ENCODE peak calls at places on chromosome 11, in seven cellular contexts. R, K, L, X, Z, W and M are unnamed samples. For H3K9me2, the result is how much of the 10 kb centered on the place peaks cover.

GRCh38 chr11:95531116-95531515 is 258.5 kb downstream of the FAM76B start:
- DNase-seq in K (no peak), Z (peak), W (no peak), L (no peak), R (no peak), X (peak), M (no peak)

GRCh38 chr11:47908198-47908597 is 60.0 kb upstream of the NUP160 start:
- DNase-seq in W (no peak), L (no peak), X (peak), R (no peak), Z (no peak), K (no peak), M (peak)

GRCh38 chr11:27614092-27614491 is 86.2 kb downstream of the BDNF start:
- DNase-seq in W (no peak), K (no peak), L (no peak), Z (no peak), R (no peak), X (peak), M (no peak)

GRCh38 chr11:96207459-96208449 is 135.2 kb downstream of the MAML2 start:
- DNase-seq in Z (no peak), W (no peak), R (no peak), X (peak), K (peak), L (peak), M (peak)

GRCh38 chr11:102626686-102627085 is 1.6 kb upstream of the MMP20 start:
- DNase-seq in K (no peak), W (no peak), X (peak), L (no peak), R (no peak), Z (no peak), M (no peak)

GRCh38 chr11:3222941-3223905 is 4.6 kb upstream of the MRGPRG start:
- DNase-seq in X (no peak), K (no peak), Z (no peak), W (no peak), R (no peak), L (peak), M (no peak)

GRCh38 chr11:66467034-66467659 is 442 bp downstream of the PELI3 start:
- DNase-seq in L (peak), Z (peak), R (peak), K (no peak), W (no peak), X (peak), M (peak)

GRCh38 chr11:109784536-109784935 is 308.7 kb upstream of the ZC3H12C start:
- DNase-seq in K (no peak), Z (no peak), L (no peak), R (no peak), X (no peak), W (no peak), M (no peak)

GRCh38 chr11:74602637-74603591 is 10.5 kb downstream of the POLD3 start:
- DNase-seq in L (no peak), W (no peak), X (no peak), K (no peak), Z (no peak), R (no peak), M (no peak)

GRCh38 chr11:131654849-131655248 is 284.4 kb downstream of the NTM start:
- DNase-seq in L (no peak), W (no peak), X (no peak), K (no peak), Z (no peak), R (no peak), M (no peak)

GRCh38 chr11:76799061-76799804 is 16.1 kb downstream of the TSKU start:
- DNase-seq in X (peak), L (peak), Z (peak), K (peak), W (no peak), R (peak), M (peak)

GRCh38 chr11:2314525-2315394 is 12.9 kb downstream of the TSPAN32 start:
- DNase-seq in Z (no peak), W (no peak), R (no peak), L (no peak), K (no peak), X (peak), M (peak)

GRCh38 chr11:41245184-41245583 is 214.3 kb downstream of the LRRC4C start:
- DNase-seq in L (no peak), R (no peak), X (no peak), Z (no peak), K (no peak), W (no peak), M (no peak)

GRCh38 chr11:130040281-130040940 is 29.3 kb upstream of the APLP2 start:
- DNase-seq in Z (peak), R (no peak), W (no peak), K (no peak), X (no peak), L (no peak), M (no peak)

GRCh38 chr11:22343411-22344032 is 5.3 kb downstream of the SLC17A6 start:
- DNase-seq in Z (peak), W (no peak), K (no peak), R (no peak), L (no peak), X (no peak), M (no peak)

GRCh38 chr11:67311556-67312082 is 8.3 kb downstream of the SSH3 start:
- DNase-seq in W (no peak), X (no peak), R (no peak), K (no peak), L (no peak), Z (no peak), M (no peak)

GRCh38 chr11:61587951-61588695 is 7.2 kb upstream of the SYT7 start:
- DNase-seq in L (no peak), Z (peak), W (peak), R (peak), X (peak), K (peak), M (peak)

GRCh38 chr11:101510608-101511007 is 73.2 kb downstream of the TRPC6 start:
- DNase-seq in R (no peak), Z (no peak), L (no peak), K (peak), X (no peak), W (no peak), M (no peak)

GRCh38 chr11:3810951-3811350 is 2.6 kb downstream of the PGAP2 start:
- DNase-seq in K (no peak), L (no peak), Z (no peak), W (no peak), X (peak), R (no peak), M (no peak)

GRCh38 chr11:107722671-107723070 is 10.8 kb upstream of the SLN start:
- DNase-seq in X (no peak), L (peak), K (no peak), W (no peak), Z (no peak), R (no peak), M (no peak)

GRCh38 chr11:69039501-69039900 is 9.2 kb upstream of the TPCN2 start:
- DNase-seq in K (no peak), L (no peak), X (no peak), R (no peak), W (no peak), Z (no peak), M (no peak)

GRCh38 chr11:35619030-35619753 is 932 bp downstream of the FJX1 start:
- DNase-seq in Z (peak), X (peak), K (no peak), W (no peak), R (no peak), L (peak), M (peak)

GRCh38 chr11:92838655-92839334 is 130.7 kb upstream of the MTNR1B start:
- DNase-seq in L (no peak), K (no peak), X (no peak), Z (peak), R (no peak), W (no peak), M (no peak)

GRCh38 chr11:27933992-27934829 is 173.7 kb downstream of the KIF18A start:
- DNase-seq in X (peak), L (no peak), R (peak), K (no peak), Z (peak), W (peak), M (peak)

GRCh38 chr11:22681281-22681812 is 14.9 kb downstream of the GAS2 start:
- DNase-seq in K (no peak), X (no peak), L (no peak), W (no peak), R (peak), Z (no peak), M (no peak)

GRCh38 chr11:65719887-65720236 is 736 bp downstream of the RNASEH2C start:
- DNase-seq in R (peak), K (peak), L (peak), W (no peak), X (peak), Z (no peak), M (peak)

GRCh38 chr11:123624974-123625373 is 29.4 kb downstream of the SCN3B start:
- DNase-seq in Z (no peak), R (no peak), L (no peak), W (no peak), K (no peak), X (peak), M (no peak)

GRCh38 chr11:10117709-10118341 is 176.2 kb downstream of the SBF2 start:
- DNase-seq in R (no peak), Z (no peak), K (no peak), W (no peak), L (no peak), X (peak), M (no peak)

GRCh38 chr11:128632151-128632791 is 44.9 kb upstream of the ETS1 start:
- DNase-seq in X (peak), K (peak), L (peak), W (peak), R (peak), Z (peak), M (peak)

GRCh38 chr11:72309074-72309598 is 65.2 kb upstream of the PHOX2A start:
- DNase-seq in K (no peak), Z (no peak), X (no peak), R (no peak), W (no peak), L (no peak), M (no peak)

GRCh38 chr11:60370811-60371297 is 7.5 kb upstream of the MS4A7 start:
- DNase-seq in X (peak), L (no peak), W (no peak), R (no peak), Z (no peak), K (no peak), M (peak)
- H3K4me2 ChIP-seq in X (no peak), L (no peak), W (no peak), R (no peak), Z (no peak), K (no peak), M (peak)

GRCh38 chr11:14390669-14391068 is 31.7 kb upstream of the RRAS2 start:
- DNase-seq in R (no peak), L (no peak), Z (no peak), X (no peak), K (no peak), W (no peak), M (no peak)

GRCh38 chr11:14386081-14386480 is 27.1 kb upstream of the RRAS2 start:
- DNase-seq in X (no peak), R (no peak), Z (no peak), L (no peak), K (no peak), W (no peak), M (no peak)

GRCh38 chr11:14384338-14384737 is 25.4 kb upstream of the RRAS2 start:
- DNase-seq in Z (no peak), K (no peak), X (peak), L (no peak), R (no peak), W (no peak), M (no peak)

GRCh38 chr11:14388352-14388751 is 29.4 kb upstream of the RRAS2 start:
- DNase-seq in W (no peak), Z (no peak), K (no peak), L (no peak), R (no peak), X (peak), M (no peak)

GRCh38 chr11:14386895-14387480 is 28.0 kb upstream of the RRAS2 start:
- DNase-seq in R (no peak), Z (peak), W (no peak), X (peak), L (no peak), K (no peak), M (peak)
- H3K9me2 ChIP-seq in R (under half), Z (under half), W (under half), X (under half), L (under half), K (under half), M (under half)

DNA sequence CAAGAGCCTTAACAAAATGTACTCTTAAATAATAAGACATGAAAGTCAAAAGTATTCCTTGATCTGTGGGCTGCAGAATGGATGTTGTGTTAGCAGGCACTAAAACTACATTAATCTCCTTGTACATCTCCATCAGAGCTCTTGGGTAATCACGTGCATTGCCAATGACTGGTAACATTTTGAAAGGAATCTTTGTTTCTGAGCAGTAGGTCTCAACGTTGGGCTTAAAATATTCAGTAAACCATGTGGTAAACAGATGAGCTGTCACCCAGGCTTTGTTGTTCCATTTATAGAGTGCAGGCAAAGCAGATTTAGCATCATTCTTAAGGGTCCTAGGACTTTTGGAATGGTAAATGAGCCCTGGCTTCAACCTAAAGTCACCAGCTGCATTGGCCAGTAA is 152.9 kb downstream of the PKNOX2 start:
- DNase-seq in W (no peak), L (no peak), Z (no peak), X (no peak), R (no peak), K (no peak), M (no peak)
- H3K4me2 ChIP-seq in W (no peak), L (no peak), Z (no peak), X (no peak), R (no peak), K (no peak), M (no peak)

DNA sequence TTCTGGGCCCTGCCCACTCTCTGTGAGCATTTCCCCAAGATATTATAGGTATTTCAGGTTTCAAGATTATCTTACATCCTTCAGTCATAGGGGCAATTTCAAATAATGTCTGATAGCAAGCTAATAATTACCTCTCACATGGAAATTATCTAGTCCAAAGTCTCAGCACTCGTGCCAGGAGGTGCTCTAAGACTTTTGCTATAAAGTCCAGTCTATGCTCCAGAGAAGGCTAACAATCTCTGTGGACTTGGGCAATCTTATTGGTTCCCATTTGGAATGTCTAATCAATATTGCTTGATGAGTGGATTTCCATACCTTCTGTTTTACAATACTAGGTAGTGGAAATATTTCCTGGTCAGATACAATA is 5.4 kb downstream of the TREH start:
- DNase-seq in L (no peak), R (no peak), W (no peak), Z (no peak), X (no peak), K (no peak), M (no peak)
- H3K9me2 ChIP-seq in L (under half), R (under half), W (under half), Z (under half), X (under half), K (under half), M (under half)